ENCODE peak calls at places on chromosomes 12 and 14, in eight cellular contexts. F is A549, N is heart left ventricle, I is adrenal gland, L is stomach, O is IMR-90, U is GM12878, D is body of pancreas. J is an unnamed sample.

GRCh38 chr12:132322206-132323132 is 6.9 kb downstream of the GALNT9 start:
- DNase-seq in F (no peak), N (no peak), I (no peak), L (no peak), O (no peak), U (no peak), D (no peak), J (no peak)

GRCh38 chr12:52006726-52007157 is at the start of gene TAMALIN:
- DNase-seq in F (no peak), N (peak), I (peak), L (peak), O (peak), U (no peak), D (peak), J (peak)

GRCh38 chr12:55745361-55746146 is 2.6 kb downstream of the GDF11 start:
- DNase-seq in F (no peak), N (no peak), I (no peak), L (no peak), O (no peak), U (no peak), D (no peak), J (no peak)

GRCh38 chr12:40312982-40313576 is 88.3 kb downstream of the LRRK2 start:
- DNase-seq in F (peak), N (no peak), I (no peak), L (no peak), O (peak), U (no peak), D (no peak), J (no peak)

GRCh38 chr12:29759950-29760349 is 23.8 kb downstream of the TMTC1 start:
- DNase-seq in F (no peak), N (no peak), I (no peak), L (no peak), O (no peak), U (no peak), D (no peak), J (no peak)

GRCh38 chr14:89750206-89750867 is 204.2 kb downstream of the EFCAB11 start:
- DNase-seq in F (no peak), N (no peak), I (no peak), L (no peak), O (peak), U (no peak), D (no peak), J (no peak)

GRCh38 chr14:92408186-92408585 is 85.2 kb downstream of the SLC24A4 start:
- DNase-seq in F (no peak), N (no peak), I (no peak), L (no peak), O (peak), U (no peak), D (no peak), J (no peak)

GRCh38 chr12:63816031-63816430 is 28.5 kb upstream of the SRGAP1 start:
- DNase-seq in F (no peak), N (no peak), I (no peak), L (no peak), O (no peak), U (no peak), D (no peak), J (no peak)

GRCh38 chr14:22200977-22201605 is 387.9 kb downstream of the DAD1 start:
- DNase-seq in F (peak), N (no peak), I (no peak), L (no peak), O (peak), U (peak), D (no peak), J (no peak)

GRCh38 chr12:122894173-122895121 is 1.5 kb downstream of the VPS37B start:
- DNase-seq in F (no peak), N (no peak), I (no peak), L (peak), O (no peak), U (no peak), D (no peak), J (peak)

GRCh38 chr12:128819293-128820144 is 4.2 kb downstream of the SLC15A4 start:
- DNase-seq in F (no peak), N (no peak), I (no peak), L (peak), O (no peak), U (no peak), D (no peak), J (no peak)

GRCh38 chr12:68958337-68958736 is 25.4 kb upstream of the CPM start:
- DNase-seq in F (no peak), N (no peak), I (no peak), L (no peak), O (no peak), U (peak), D (no peak), J (no peak)

GRCh38 chr12:12482150-12482761 is 80.4 kb downstream of the DUSP16 start:
- DNase-seq in F (no peak), N (no peak), I (no peak), L (no peak), O (no peak), U (no peak), D (no peak), J (no peak)

GRCh38 chr14:35289623-35290022 is 2.6 kb upstream of the PSMA6 start:
- DNase-seq in F (no peak), N (no peak), I (no peak), L (no peak), O (no peak), U (no peak), D (no peak), J (no peak)

GRCh38 chr14:51283402-51283825 is 43.4 kb downstream of the TMX1 start:
- DNase-seq in F (peak), N (no peak), I (no peak), L (no peak), O (peak), U (no peak), D (no peak), J (peak)

GRCh38 chr12:63420206-63420644 is 248.1 kb downstream of the DPY19L2 start:
- DNase-seq in F (peak), N (no peak), I (peak), L (peak), O (peak), U (peak), D (peak), J (no peak)

GRCh38 chr12:87439990-87440827 is 589.0 kb downstream of the C12orf50 start:
- DNase-seq in F (peak), N (no peak), I (peak), L (peak), O (peak), U (no peak), D (no peak), J (no peak)

GRCh38 chr12:75954076-75954475 is 77.5 kb downstream of the PHLDA1 start:
- DNase-seq in F (peak), N (no peak), I (no peak), L (no peak), O (peak), U (no peak), D (no peak), J (no peak)

GRCh38 chr12:14993537-14994266 is 20.9 kb downstream of the PDE6H start:
- DNase-seq in F (no peak), N (no peak), I (no peak), L (no peak), O (peak), U (no peak), D (no peak), J (no peak)

GRCh38 chr14:102427642-102428041 is 64.9 kb downstream of the TECPR2 start:
- DNase-seq in F (no peak), N (no peak), I (no peak), L (no peak), O (no peak), U (no peak), D (no peak), J (no peak)

GRCh38 chr12:12443482-12443881 is 86.6 kb downstream of the BORCS5 start:
- DNase-seq in F (no peak), N (peak), I (no peak), L (peak), O (no peak), U (no peak), D (no peak), J (peak)

GRCh38 chr12:69851976-69852375 is 26.9 kb downstream of the MYRFL start:
- DNase-seq in F (no peak), N (no peak), I (no peak), L (no peak), O (no peak), U (no peak), D (no peak), J (no peak)

GRCh38 chr12:74317078-74317581 is 220.5 kb upstream of the ATXN7L3B start:
- DNase-seq in F (peak), N (peak), I (no peak), L (no peak), O (no peak), U (no peak), D (peak), J (peak)

GRCh38 chr14:91331761-91332447 is 85.7 kb downstream of the CCDC88C start:
- DNase-seq in F (no peak), N (peak), I (no peak), L (no peak), O (no peak), U (no peak), D (no peak), J (no peak)
- TF ChIP-seq POLR2A in F (no peak), N (no peak), I (no peak), L (no peak), O (no peak), U (peak), D (no peak), J (no peak)

DNA sequence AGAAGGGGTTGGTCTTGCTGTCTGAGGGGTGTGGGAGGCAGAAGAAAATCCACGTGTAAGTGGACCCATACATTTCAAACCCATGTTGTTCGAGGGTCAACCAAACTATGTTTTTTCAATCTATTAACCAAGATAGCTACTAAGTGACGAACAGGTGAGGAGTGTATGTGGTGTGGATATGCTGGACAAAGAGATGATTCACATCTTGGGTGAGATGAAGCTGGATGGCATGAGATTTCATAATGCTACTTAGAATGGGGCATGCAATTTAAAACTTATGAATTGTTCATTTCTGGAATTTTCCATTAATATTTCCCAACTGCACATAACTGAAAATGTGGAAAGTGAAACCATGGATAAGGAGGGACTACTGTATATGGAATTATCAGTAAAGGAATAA is 17.9 kb upstream of the KTN1 start:
- DNase-seq in F (no peak), N (no peak), I (no peak), L (no peak), O (no peak), U (no peak), D (no peak), J (no peak)
- TF ChIP-seq POLR2A in F (no peak), N (no peak), I (no peak), L (no peak), O (no peak), U (no peak), D (no peak), J (no peak)

GRCh38 chr14:49633650-49634546 is 1.1 kb downstream of the DNAAF2 start:
- DNase-seq in F (peak), N (peak), I (peak), L (peak), O (peak), U (peak), D (peak), J (peak)
- TF ChIP-seq POLR2A in F (peak), N (peak), I (peak), L (no peak), O (peak), U (peak), D (peak), J (peak)

DNA sequence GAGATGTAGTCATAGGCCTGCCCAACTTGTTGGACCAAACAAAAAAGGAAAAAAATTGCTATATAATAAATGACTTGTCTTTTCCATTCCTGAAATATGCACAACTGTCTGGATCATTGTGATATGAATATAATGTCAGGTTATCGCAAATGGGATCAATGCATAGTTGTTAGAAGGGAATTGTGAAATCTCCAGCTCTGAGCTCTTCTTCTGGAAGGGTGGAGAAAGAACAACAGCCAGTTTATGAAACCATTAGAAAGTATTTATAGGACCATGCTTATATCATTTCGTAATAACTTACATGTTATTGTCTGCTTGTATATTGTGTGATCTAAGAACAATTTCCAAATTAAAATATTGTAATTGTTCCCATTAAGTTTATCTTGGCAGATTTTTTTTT is 35.7 kb upstream of the HIF1A start:
- DNase-seq in F (no peak), N (no peak), I (no peak), L (no peak), O (peak), U (no peak), D (no peak), J (no peak)
- TF ChIP-seq POLR2A in F (no peak), N (no peak), I (no peak), L (no peak), O (no peak), U (no peak), D (no peak), J (no peak)

GRCh38 chr14:73774671-73775070 is 60.5 kb upstream of the PNMA1 start:
- DNase-seq in F (no peak), N (no peak), I (no peak), L (no peak), O (no peak), U (no peak), D (no peak), J (no peak)

GRCh38 chr14:73774244-73774575 is 60.0 kb upstream of the PNMA1 start:
- DNase-seq in F (no peak), N (no peak), I (no peak), L (no peak), O (no peak), U (no peak), D (no peak), J (no peak)

GRCh38 chr14:73770977-73771847 is 57.0 kb upstream of the PNMA1 start:
- DNase-seq in F (no peak), N (no peak), I (no peak), L (no peak), O (no peak), U (no peak), D (no peak), J (no peak)

GRCh38 chr14:73773441-73774243 is 59.5 kb upstream of the PNMA1 start:
- DNase-seq in F (no peak), N (no peak), I (no peak), L (no peak), O (no peak), U (no peak), D (no peak), J (no peak)

GRCh38 chr14:73771848-73772705 is 57.9 kb upstream of the PNMA1 start:
- DNase-seq in F (no peak), N (peak), I (peak), L (peak), O (peak), U (peak), D (peak), J (peak)
- TF ChIP-seq POLR2A in F (no peak), N (no peak), I (no peak), L (no peak), O (no peak), U (peak), D (peak), J (no peak)

GRCh38 chr14:100069161-100069800 is 4.1 kb downstream of the EVL start:
- DNase-seq in F (no peak), N (no peak), I (no peak), L (no peak), O (no peak), U (peak), D (no peak), J (no peak)
- TF ChIP-seq POLR2A in F (no peak), N (no peak), I (no peak), L (no peak), O (no peak), U (no peak), D (no peak), J (no peak)

GRCh38 chr14:64412237-64412636 is 24.1 kb downstream of the MTHFD1 start:
- DNase-seq in F (no peak), N (no peak), I (no peak), L (no peak), O (no peak), U (no peak), D (no peak), J (no peak)
- TF ChIP-seq POLR2A in F (no peak), N (no peak), I (no peak), L (no peak), O (no peak), U (no peak), D (no peak), J (no peak)

GRCh38 chr12:45655753-45656152 is 73.8 kb upstream of the ARID2 start:
- DNase-seq in F (no peak), N (no peak), I (no peak), L (no peak), O (no peak), U (no peak), D (no peak), J (no peak)
- TF ChIP-seq POLR2A in F (no peak), N (no peak), I (no peak), L (no peak), O (no peak), U (no peak), D (no peak), J (no peak)